ENCODE peak calls at places on chromosomes 3 and 15, in five cellular contexts. One of them, this sample, is unnamed. For H3K4me1, the result is how much of the 10 kb centered on the place peaks cover.

GRCh38 chr3:23611737-23612295 is 193.9 kb upstream of the UBE2E1 start:
- DNase-seq in HepG2: no peak
- DNase-seq in right cardiac atrium: peak
- DNase-seq in H1: peak
- DNase-seq in upper lobe of right lung: peak
- DNase-seq in this sample: no peak

GRCh38 chr3:141920701-141921100 is 44.3 kb downstream of the ATP1B3 start:
- DNase-seq in right cardiac atrium: no peak
- DNase-seq in upper lobe of right lung: no peak
- DNase-seq in HepG2: no peak
- DNase-seq in H1: no peak
- DNase-seq in this sample: no peak

GRCh38 chr3:149288655-149289054 is 44.8 kb downstream of the TM4SF18 start:
- DNase-seq in HepG2: no peak
- DNase-seq in upper lobe of right lung: no peak
- DNase-seq in right cardiac atrium: no peak
- DNase-seq in H1: no peak
- DNase-seq in this sample: no peak

GRCh38 chr15:41288464-41288863 is 43.9 kb downstream of the OIP5 start:
- DNase-seq in right cardiac atrium: no peak
- DNase-seq in H1: no peak
- DNase-seq in HepG2: no peak
- DNase-seq in upper lobe of right lung: no peak
- DNase-seq in this sample: no peak

GRCh38 chr3:102178817-102179216 is 256.0 kb upstream of the ZPLD1 start:
- DNase-seq in upper lobe of right lung: no peak
- DNase-seq in H1: no peak
- DNase-seq in HepG2: no peak
- DNase-seq in right cardiac atrium: no peak
- DNase-seq in this sample: no peak

GRCh38 chr3:190122198-190122771 is 1.6 kb upstream of the P3H2 start:
- DNase-seq in right cardiac atrium: no peak
- DNase-seq in upper lobe of right lung: no peak
- DNase-seq in H1: no peak
- DNase-seq in HepG2: no peak
- DNase-seq in this sample: no peak

GRCh38 chr3:111999924-112000835 is 1.5 kb downstream of the TAGLN3 start:
- DNase-seq in upper lobe of right lung: no peak
- DNase-seq in right cardiac atrium: no peak
- DNase-seq in H1: no peak
- DNase-seq in HepG2: no peak
- DNase-seq in this sample: no peak

GRCh38 chr15:96657096-96657495 is 326.6 kb downstream of the NR2F2 start:
- DNase-seq in HepG2: no peak
- DNase-seq in right cardiac atrium: no peak
- DNase-seq in H1: no peak
- DNase-seq in upper lobe of right lung: no peak
- DNase-seq in this sample: no peak

GRCh38 chr15:65646486-65646885 is 24.7 kb downstream of the SLC24A1 start:
- DNase-seq in H1: no peak
- DNase-seq in right cardiac atrium: no peak
- DNase-seq in upper lobe of right lung: no peak
- DNase-seq in HepG2: no peak
- DNase-seq in this sample: no peak

GRCh38 chr3:134445631-134446030 is 40.2 kb downstream of the ANAPC13 start:
- DNase-seq in right cardiac atrium: no peak
- DNase-seq in upper lobe of right lung: no peak
- DNase-seq in H1: peak
- DNase-seq in HepG2: no peak
- DNase-seq in this sample: no peak

GRCh38 chr3:188508454-188508853 is 354.5 kb downstream of the LPP start:
- DNase-seq in upper lobe of right lung: no peak
- DNase-seq in right cardiac atrium: no peak
- DNase-seq in HepG2: no peak
- DNase-seq in H1: no peak
- DNase-seq in this sample: no peak

GRCh38 chr3:139735191-139735590 is 57.4 kb upstream of the NMNAT3 start:
- DNase-seq in H1: no peak
- DNase-seq in upper lobe of right lung: no peak
- DNase-seq in HepG2: no peak
- DNase-seq in right cardiac atrium: no peak
- DNase-seq in this sample: no peak

GRCh38 chr3:38168151-38168987 is 3.0 kb downstream of the OXSR1 start:
- DNase-seq in right cardiac atrium: no peak
- DNase-seq in HepG2: no peak
- DNase-seq in upper lobe of right lung: no peak
- DNase-seq in H1: no peak
- DNase-seq in this sample: no peak

GRCh38 chr3:171223396-171223795 is 196.9 kb upstream of the SLC2A2 start:
- DNase-seq in upper lobe of right lung: no peak
- DNase-seq in HepG2: no peak
- DNase-seq in H1: no peak
- DNase-seq in right cardiac atrium: no peak
- DNase-seq in this sample: no peak

GRCh38 chr3:60708191-60708975 is 542.9 kb downstream of the FHIT start:
- DNase-seq in right cardiac atrium: no peak
- DNase-seq in upper lobe of right lung: no peak
- DNase-seq in HepG2: no peak
- DNase-seq in H1: no peak
- DNase-seq in this sample: no peak

GRCh38 chr3:65485826-65486592 is 552.7 kb downstream of the MAGI1 start:
- DNase-seq in HepG2: no peak
- DNase-seq in upper lobe of right lung: no peak
- DNase-seq in right cardiac atrium: no peak
- DNase-seq in H1: no peak
- DNase-seq in this sample: no peak

GRCh38 chr3:46695177-46695961 is 1.9 kb upstream of the ALS2CL start:
- DNase-seq in H1: peak
- DNase-seq in upper lobe of right lung: peak
- DNase-seq in right cardiac atrium: peak
- DNase-seq in HepG2: no peak
- DNase-seq in this sample: peak

GRCh38 chr3:29644261-29644660 is 363.4 kb downstream of the RBMS3 start:
- DNase-seq in upper lobe of right lung: no peak
- DNase-seq in right cardiac atrium: no peak
- DNase-seq in H1: no peak
- DNase-seq in HepG2: no peak
- DNase-seq in this sample: no peak

GRCh38 chr3:177196473-177197040 is 725 bp downstream of the TBL1XR1 start:
- DNase-seq in upper lobe of right lung: peak
- DNase-seq in right cardiac atrium: no peak
- DNase-seq in HepG2: no peak
- DNase-seq in H1: peak
- DNase-seq in this sample: peak

GRCh38 chr15:64096486-64097431 is 977 bp downstream of the SNX1 start:
- DNase-seq in right cardiac atrium: no peak
- DNase-seq in H1: no peak
- DNase-seq in upper lobe of right lung: no peak
- DNase-seq in HepG2: no peak
- DNase-seq in this sample: peak

GRCh38 chr3:53163459-53164387 is 2.7 kb downstream of the PRKCD start:
- DNase-seq in H1: no peak
- DNase-seq in HepG2: no peak
- DNase-seq in upper lobe of right lung: no peak
- DNase-seq in right cardiac atrium: peak
- DNase-seq in this sample: no peak

GRCh38 chr3:43364494-43364893 is 78.2 kb downstream of the SNRK start:
- DNase-seq in H1: no peak
- DNase-seq in upper lobe of right lung: no peak
- DNase-seq in HepG2: no peak
- DNase-seq in right cardiac atrium: no peak
- DNase-seq in this sample: no peak

GRCh38 chr3:43363621-43364266 is 77.4 kb downstream of the SNRK start:
- DNase-seq in upper lobe of right lung: no peak
- DNase-seq in HepG2: no peak
- DNase-seq in right cardiac atrium: peak
- DNase-seq in H1: no peak
- DNase-seq in this sample: no peak

GRCh38 chr3:43366466-43366865 is 80.1 kb downstream of the SNRK start:
- DNase-seq in upper lobe of right lung: no peak
- DNase-seq in H1: no peak
- DNase-seq in HepG2: no peak
- DNase-seq in right cardiac atrium: peak
- DNase-seq in this sample: no peak

GRCh38 chr3:43365601-43366305 is 79.4 kb downstream of the SNRK start:
- DNase-seq in right cardiac atrium: no peak
- DNase-seq in H1: no peak
- DNase-seq in upper lobe of right lung: no peak
- DNase-seq in HepG2: no peak
- DNase-seq in this sample: no peak

DNA sequence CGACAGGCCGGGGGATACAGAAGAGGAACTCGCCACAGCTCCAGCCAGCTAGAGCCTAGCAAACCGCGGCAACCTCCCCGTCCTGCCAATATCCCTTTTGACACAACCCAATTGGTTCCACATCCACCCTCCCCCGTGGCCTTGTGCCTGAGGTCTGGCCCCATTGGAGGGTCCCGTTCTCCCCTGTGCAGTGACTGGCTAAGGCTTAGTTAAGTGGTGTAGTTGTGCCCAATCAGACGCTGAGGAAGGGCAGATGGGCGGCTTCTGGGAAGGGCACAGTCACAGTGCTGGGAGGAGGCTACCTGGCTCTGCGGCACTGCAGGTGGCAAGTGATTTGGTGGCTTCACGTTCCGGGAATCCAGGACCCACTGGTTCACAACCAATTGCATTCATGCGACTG is 78.6 kb downstream of the SNRK start:
- DNase-seq in H1: no peak
- DNase-seq in upper lobe of right lung: no peak
- DNase-seq in HepG2: no peak
- DNase-seq in right cardiac atrium: no peak
- DNase-seq in this sample: no peak
- H3K4me3 ChIP-seq in H1: no peak
- H3K4me3 ChIP-seq in upper lobe of right lung: no peak
- H3K4me3 ChIP-seq in HepG2: no peak
- H3K4me3 ChIP-seq in right cardiac atrium: no peak
- H3K4me3 ChIP-seq in this sample: no peak

GRCh38 chr3:71218508-71218907 is 365.0 kb downstream of the FOXP1 start:
- DNase-seq in HepG2: no peak
- DNase-seq in upper lobe of right lung: no peak
- DNase-seq in right cardiac atrium: no peak
- DNase-seq in H1: no peak
- DNase-seq in this sample: no peak

GRCh38 chr3:71215351-71215750 is 368.2 kb downstream of the FOXP1 start:
- DNase-seq in HepG2: no peak
- DNase-seq in right cardiac atrium: no peak
- DNase-seq in upper lobe of right lung: no peak
- DNase-seq in H1: no peak
- DNase-seq in this sample: no peak

GRCh38 chr3:71214797-71215196 is 368.7 kb downstream of the FOXP1 start:
- DNase-seq in H1: no peak
- DNase-seq in upper lobe of right lung: no peak
- DNase-seq in HepG2: no peak
- DNase-seq in right cardiac atrium: no peak
- DNase-seq in this sample: no peak

GRCh38 chr3:71219744-71220638 is 363.5 kb downstream of the FOXP1 start:
- DNase-seq in right cardiac atrium: no peak
- DNase-seq in HepG2: peak
- DNase-seq in H1: no peak
- DNase-seq in upper lobe of right lung: no peak
- DNase-seq in this sample: no peak

GRCh38 chr3:71217640-71218222 is 365.8 kb downstream of the FOXP1 start:
- DNase-seq in HepG2: no peak
- DNase-seq in right cardiac atrium: no peak
- DNase-seq in upper lobe of right lung: no peak
- DNase-seq in H1: no peak
- DNase-seq in this sample: no peak
- H3K27ac ChIP-seq in HepG2: no peak
- H3K27ac ChIP-seq in right cardiac atrium: no peak
- H3K27ac ChIP-seq in upper lobe of right lung: no peak
- H3K27ac ChIP-seq in H1: no peak
- H3K27ac ChIP-seq in this sample: no peak

DNA sequence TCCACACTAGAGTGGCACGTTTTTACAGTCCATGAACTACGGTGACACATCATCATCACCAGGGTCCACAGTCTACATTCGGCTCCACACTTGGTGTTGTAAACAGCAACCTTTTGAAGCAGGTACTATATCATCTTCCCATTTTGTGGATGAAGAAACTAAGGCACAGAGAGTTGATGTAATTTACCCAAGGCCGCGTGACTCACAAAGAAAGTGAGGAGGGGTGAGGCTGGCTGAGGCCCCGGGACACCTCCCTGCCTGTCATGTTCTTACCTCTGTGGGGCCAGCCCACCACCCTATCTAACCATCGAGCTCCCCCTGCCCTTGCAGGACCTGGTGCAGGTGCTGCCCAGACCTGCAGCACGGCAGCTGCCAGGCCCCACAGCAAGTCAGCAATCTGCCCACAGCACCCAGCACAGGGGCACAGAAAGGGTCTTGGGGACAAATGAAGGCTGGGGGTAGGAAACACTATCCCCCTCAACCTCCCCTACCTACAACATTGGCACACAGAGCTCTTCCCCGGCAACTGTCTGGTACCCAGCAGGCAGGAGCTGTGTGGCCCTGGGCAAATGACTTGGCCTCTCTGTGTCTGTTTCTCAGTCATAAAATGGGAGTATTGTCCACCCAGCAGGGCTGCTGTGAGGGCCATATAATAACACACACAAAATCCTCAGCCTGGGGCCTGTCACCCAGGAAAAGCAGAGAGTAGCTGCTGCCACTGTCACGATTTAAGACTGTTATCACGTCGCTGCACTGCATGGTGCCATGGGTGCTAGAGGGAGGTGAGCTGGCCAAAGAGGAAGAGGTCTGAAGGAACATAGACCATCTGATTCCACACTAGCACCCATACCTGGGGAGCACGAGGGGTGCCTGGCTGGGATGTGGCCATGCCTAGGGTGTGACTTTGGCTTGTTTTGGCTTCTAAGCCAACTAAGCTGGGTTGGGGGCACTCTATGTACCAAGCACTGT is 115.1 kb downstream of the IQSEC1 start:
- DNase-seq in H1: no peak
- DNase-seq in right cardiac atrium: no peak
- DNase-seq in upper lobe of right lung: no peak
- DNase-seq in HepG2: no peak
- DNase-seq in this sample: no peak
- H3K4me1 ChIP-seq in H1: under half
- H3K4me1 ChIP-seq in right cardiac atrium: half or more
- H3K4me1 ChIP-seq in upper lobe of right lung: half or more
- H3K4me1 ChIP-seq in HepG2: under half
- H3K4me1 ChIP-seq in this sample: half or more

GRCh38 chr3:113698891-113699465 is 2.5 kb upstream of the USF3 start:
- DNase-seq in upper lobe of right lung: no peak
- DNase-seq in H1: peak
- DNase-seq in right cardiac atrium: peak
- DNase-seq in HepG2: no peak
- DNase-seq in this sample: no peak
- H3K4me3 ChIP-seq in upper lobe of right lung: peak
- H3K4me3 ChIP-seq in H1: peak
- H3K4me3 ChIP-seq in right cardiac atrium: peak
- H3K4me3 ChIP-seq in HepG2: no peak
- H3K4me3 ChIP-seq in this sample: no peak